ENCODE peak calls at places on chromosomes 16 and 17, in five cellular contexts. One of them, this sample, is unnamed.
A peak's percentile ranks its signal among the peaks of the same experiment; 100 is the strongest.

GRCh38 chr17:83156408-83156807 is 77.0 kb downstream of the METRNL start:
- DNase-seq in Peyer's patch: no peak
- DNase-seq in activated CD8-positive, alpha-beta memory T cell treated with anti-CD3 and anti-CD28 coated beads, Interleukin-2, amount 50 U/mL, for 48 hours: no peak
- DNase-seq in memory B cell: no peak
- DNase-seq in hippocampal formation: no peak
- DNase-seq in this sample: no peak

GRCh38 chr17:11608396-11608795 is 10.1 kb downstream of the DNAH9 start:
- DNase-seq in Peyer's patch: peak; percentile 17
- DNase-seq in activated CD8-positive, alpha-beta memory T cell treated with anti-CD3 and anti-CD28 coated beads, Interleukin-2, amount 50 U/mL, for 48 hours: no peak
- DNase-seq in memory B cell: no peak
- DNase-seq in hippocampal formation: no peak
- DNase-seq in this sample: no peak

GRCh38 chr17:4599505-4600281 is 15.4 kb downstream of the SMTNL2 start:
- DNase-seq in Peyer's patch: no peak
- DNase-seq in activated CD8-positive, alpha-beta memory T cell treated with anti-CD3 and anti-CD28 coated beads, Interleukin-2, amount 50 U/mL, for 48 hours: no peak
- DNase-seq in memory B cell: no peak
- DNase-seq in hippocampal formation: no peak
- DNase-seq in this sample: no peak

GRCh38 chr16:78230832-78231231 is 131.4 kb downstream of the WWOX start:
- DNase-seq in Peyer's patch: no peak
- DNase-seq in activated CD8-positive, alpha-beta memory T cell treated with anti-CD3 and anti-CD28 coated beads, Interleukin-2, amount 50 U/mL, for 48 hours: no peak
- DNase-seq in memory B cell: no peak
- DNase-seq in hippocampal formation: no peak
- DNase-seq in this sample: no peak

GRCh38 chr17:1143573-1143972 is 36.2 kb downstream of the ABR start:
- DNase-seq in Peyer's patch: no peak
- DNase-seq in activated CD8-positive, alpha-beta memory T cell treated with anti-CD3 and anti-CD28 coated beads, Interleukin-2, amount 50 U/mL, for 48 hours: no peak
- DNase-seq in memory B cell: no peak
- DNase-seq in hippocampal formation: peak; percentile 22
- DNase-seq in this sample: no peak

GRCh38 chr17:83133302-83134121 is 54.1 kb downstream of the METRNL start:
- DNase-seq in Peyer's patch: peak; percentile 8
- DNase-seq in activated CD8-positive, alpha-beta memory T cell treated with anti-CD3 and anti-CD28 coated beads, Interleukin-2, amount 50 U/mL, for 48 hours: peak; percentile 40
- DNase-seq in memory B cell: no peak
- DNase-seq in hippocampal formation: no peak
- DNase-seq in this sample: no peak

GRCh38 chr16:50265260-50265659 is 1.1 kb upstream of the ADCY7 start:
- DNase-seq in Peyer's patch: peak; percentile 54
- DNase-seq in activated CD8-positive, alpha-beta memory T cell treated with anti-CD3 and anti-CD28 coated beads, Interleukin-2, amount 50 U/mL, for 48 hours: peak; percentile 56
- DNase-seq in memory B cell: no peak
- DNase-seq in hippocampal formation: no peak
- DNase-seq in this sample: no peak

GRCh38 chr17:45958994-45959665 is 39.9 kb upstream of the STH start:
- DNase-seq in Peyer's patch: no peak
- DNase-seq in activated CD8-positive, alpha-beta memory T cell treated with anti-CD3 and anti-CD28 coated beads, Interleukin-2, amount 50 U/mL, for 48 hours: no peak
- DNase-seq in memory B cell: no peak
- DNase-seq in hippocampal formation: no peak
- DNase-seq in this sample: no peak

GRCh38 chr17:75826561-75827290 is 17.5 kb downstream of the UNC13D start:
- DNase-seq in Peyer's patch: no peak
- DNase-seq in activated CD8-positive, alpha-beta memory T cell treated with anti-CD3 and anti-CD28 coated beads, Interleukin-2, amount 50 U/mL, for 48 hours: no peak
- DNase-seq in memory B cell: no peak
- DNase-seq in hippocampal formation: no peak
- DNase-seq in this sample: no peak

GRCh38 chr17:39925282-39926134 is 1.9 kb downstream of the ORMDL3 start:
- DNase-seq in Peyer's patch: no peak
- DNase-seq in activated CD8-positive, alpha-beta memory T cell treated with anti-CD3 and anti-CD28 coated beads, Interleukin-2, amount 50 U/mL, for 48 hours: no peak
- DNase-seq in memory B cell: no peak
- DNase-seq in hippocampal formation: no peak
- DNase-seq in this sample: no peak

GRCh38 chr17:59356543-59357218 is 25.2 kb downstream of the YPEL2 start:
- DNase-seq in Peyer's patch: no peak
- DNase-seq in activated CD8-positive, alpha-beta memory T cell treated with anti-CD3 and anti-CD28 coated beads, Interleukin-2, amount 50 U/mL, for 48 hours: no peak
- DNase-seq in memory B cell: no peak
- DNase-seq in hippocampal formation: no peak
- DNase-seq in this sample: no peak

GRCh38 chr17:82551779-82552457 is 32.4 kb downstream of the FOXK2 start:
- DNase-seq in Peyer's patch: peak; percentile 76
- DNase-seq in activated CD8-positive, alpha-beta memory T cell treated with anti-CD3 and anti-CD28 coated beads, Interleukin-2, amount 50 U/mL, for 48 hours: peak; percentile 84
- DNase-seq in memory B cell: peak; percentile 73
- DNase-seq in hippocampal formation: no peak
- DNase-seq in this sample: peak; percentile 49

GRCh38 chr17:60959011-60959410 is 281.4 kb downstream of the BCAS3 start:
- DNase-seq in Peyer's patch: no peak
- DNase-seq in activated CD8-positive, alpha-beta memory T cell treated with anti-CD3 and anti-CD28 coated beads, Interleukin-2, amount 50 U/mL, for 48 hours: no peak
- DNase-seq in memory B cell: no peak
- DNase-seq in hippocampal formation: no peak
- DNase-seq in this sample: no peak

GRCh38 chr16:51825740-51826139 is 674.7 kb upstream of the SALL1 start:
- DNase-seq in Peyer's patch: no peak
- DNase-seq in activated CD8-positive, alpha-beta memory T cell treated with anti-CD3 and anti-CD28 coated beads, Interleukin-2, amount 50 U/mL, for 48 hours: no peak
- DNase-seq in memory B cell: no peak
- DNase-seq in hippocampal formation: no peak
- DNase-seq in this sample: no peak

GRCh38 chr17:12983986-12984932 is 33.6 kb downstream of the ELAC2 start:
- DNase-seq in Peyer's patch: no peak
- DNase-seq in activated CD8-positive, alpha-beta memory T cell treated with anti-CD3 and anti-CD28 coated beads, Interleukin-2, amount 50 U/mL, for 48 hours: no peak
- DNase-seq in memory B cell: no peak
- DNase-seq in hippocampal formation: no peak
- DNase-seq in this sample: no peak

GRCh38 chr17:80229011-80229410 is 8.8 kb downstream of the SLC26A11 start:
- DNase-seq in Peyer's patch: no peak
- DNase-seq in activated CD8-positive, alpha-beta memory T cell treated with anti-CD3 and anti-CD28 coated beads, Interleukin-2, amount 50 U/mL, for 48 hours: no peak
- DNase-seq in memory B cell: no peak
- DNase-seq in hippocampal formation: no peak
- DNase-seq in this sample: no peak

GRCh38 chr16:2428051-2428786 is 1.0 kb upstream of the CCNF start:
- DNase-seq in Peyer's patch: peak; percentile 47
- DNase-seq in activated CD8-positive, alpha-beta memory T cell treated with anti-CD3 and anti-CD28 coated beads, Interleukin-2, amount 50 U/mL, for 48 hours: no peak
- DNase-seq in memory B cell: peak; percentile 39
- DNase-seq in hippocampal formation: no peak
- DNase-seq in this sample: peak; percentile 5

GRCh38 chr17:1562178-1562643 is 381 bp downstream of the PITPNA start:
- DNase-seq in Peyer's patch: no peak
- DNase-seq in activated CD8-positive, alpha-beta memory T cell treated with anti-CD3 and anti-CD28 coated beads, Interleukin-2, amount 50 U/mL, for 48 hours: no peak
- DNase-seq in memory B cell: peak; percentile 35
- DNase-seq in hippocampal formation: no peak
- DNase-seq in this sample: no peak

GRCh38 chr17:7241783-7242716 is at the start of gene GABARAP:
- DNase-seq in Peyer's patch: peak; percentile 95
- DNase-seq in activated CD8-positive, alpha-beta memory T cell treated with anti-CD3 and anti-CD28 coated beads, Interleukin-2, amount 50 U/mL, for 48 hours: peak; percentile 99
- DNase-seq in memory B cell: peak; percentile 97
- DNase-seq in hippocampal formation: peak; percentile 88
- DNase-seq in this sample: peak; percentile 81

GRCh38 chr17:56597495-56597990 is 4.0 kb downstream of the NOG start:
- DNase-seq in Peyer's patch: no peak
- DNase-seq in activated CD8-positive, alpha-beta memory T cell treated with anti-CD3 and anti-CD28 coated beads, Interleukin-2, amount 50 U/mL, for 48 hours: no peak
- DNase-seq in memory B cell: no peak
- DNase-seq in hippocampal formation: no peak
- DNase-seq in this sample: no peak

GRCh38 chr17:72397687-72398086 is 276.9 kb downstream of the SOX9 start:
- DNase-seq in Peyer's patch: no peak
- DNase-seq in activated CD8-positive, alpha-beta memory T cell treated with anti-CD3 and anti-CD28 coated beads, Interleukin-2, amount 50 U/mL, for 48 hours: no peak
- DNase-seq in memory B cell: no peak
- DNase-seq in hippocampal formation: no peak
- DNase-seq in this sample: no peak

GRCh38 chr16:84548971-84549844 is 44.7 kb upstream of the MEAK7 start:
- DNase-seq in Peyer's patch: peak; percentile 35
- DNase-seq in activated CD8-positive, alpha-beta memory T cell treated with anti-CD3 and anti-CD28 coated beads, Interleukin-2, amount 50 U/mL, for 48 hours: peak; percentile 78
- DNase-seq in memory B cell: no peak
- DNase-seq in hippocampal formation: no peak
- DNase-seq in this sample: no peak

GRCh38 chr17:45312477-45313418 is 4.1 kb downstream of the MAP3K14 start:
- DNase-seq in Peyer's patch: peak; percentile 53
- DNase-seq in activated CD8-positive, alpha-beta memory T cell treated with anti-CD3 and anti-CD28 coated beads, Interleukin-2, amount 50 U/mL, for 48 hours: peak; percentile 76
- DNase-seq in memory B cell: no peak
- DNase-seq in hippocampal formation: no peak
- DNase-seq in this sample: no peak